ENCODE peak calls at places on chromosomes 5 and 9, in nine cellular contexts. K is stimulated activated CD4-positive, alpha-beta T cell treated with anti-CD3 and anti-CD28 coated beads, Interleukin-4, amount 100 ng/mL, for 24 hours; A is foreskin fibroblast; C is retinal pigment epithelial cell; D is hippocampal formation; N is NCI-H524; G is endothelial cell; Y is activated T-cell treated with anti-CD3 and anti-CD28 coated beads, Interleukin-2, amount 50 U/mL, for 1 hour; B is iPS-NIHi11. H is an unnamed sample.

GRCh38 chr9:121962421-121962820 is 130.7 kb downstream of the TTLL11 start:
- DNase-seq in K (no peak), A (no peak), C (no peak), D (no peak), N (no peak), G (no peak), Y (no peak), B (no peak), H (no peak)

GRCh38 chr5:51573835-51574234 is 190.6 kb downstream of the ISL1 start:
- DNase-seq in K (no peak), A (no peak), C (no peak), D (no peak), N (no peak), G (no peak), Y (no peak), B (peak; percentile 6), H (no peak)

GRCh38 chr9:76646249-76646648 is 118.0 kb upstream of the PCA3 start:
- DNase-seq in K (no peak), A (no peak), C (no peak), D (no peak), N (no peak), G (no peak), Y (no peak), B (no peak), H (no peak)

GRCh38 chr9:114757984-114758383 is 47.9 kb downstream of the TNFSF15 start:
- DNase-seq in K (no peak), A (no peak), C (no peak), D (no peak), N (no peak), G (no peak), Y (no peak), B (no peak), H (no peak)

GRCh38 chr9:93003552-93004407 is 54.7 kb upstream of the SUSD3 start:
- DNase-seq in K (peak; percentile 73), A (peak; percentile 13), C (no peak), D (peak; percentile 19), N (peak; percentile 90), G (peak; percentile 64), Y (peak; percentile 68), B (peak; percentile 81), H (peak; percentile 71)

GRCh38 chr5:80760178-80760577 is 105.4 kb upstream of the DHFR start:
- DNase-seq in K (no peak), A (no peak), C (no peak), D (no peak), N (no peak), G (no peak), Y (no peak), B (no peak), H (no peak)

GRCh38 chr9:131817627-131818026 is 77.8 kb upstream of the RAPGEF1 start:
- DNase-seq in K (no peak), A (no peak), C (no peak), D (no peak), N (peak; percentile 93), G (no peak), Y (no peak), B (no peak), H (no peak)

GRCh38 chr5:138111937-138112336 is 27.3 kb downstream of the NME5 start:
- DNase-seq in K (no peak), A (no peak), C (peak; percentile 2), D (no peak), N (no peak), G (no peak), Y (no peak), B (no peak), H (no peak)

GRCh38 chr5:10463566-10463965 is 21.9 kb downstream of the ROPN1L start:
- DNase-seq in K (no peak), A (no peak), C (no peak), D (no peak), N (no peak), G (no peak), Y (no peak), B (no peak), H (no peak)

GRCh38 chr5:141208478-141208877 is at the start of gene PCDHB12:
- DNase-seq in K (no peak), A (no peak), C (no peak), D (no peak), N (peak; percentile 14), G (peak; percentile 11), Y (no peak), B (no peak), H (no peak)

GRCh38 chr9:96513622-96514021 is 63.7 kb downstream of the HABP4 start:
- DNase-seq in K (no peak), A (peak; percentile 21), C (no peak), D (no peak), N (no peak), G (no peak), Y (no peak), B (no peak), H (no peak)

GRCh38 chr5:92568522-92568921 is 1012.5 kb downstream of the NR2F1-AS1 start:
- DNase-seq in K (no peak), A (no peak), C (no peak), D (no peak), N (no peak), G (no peak), Y (no peak), B (no peak), H (no peak)

GRCh38 chr5:1103505-1104326 is 8.1 kb downstream of the SLC12A7 start:
- DNase-seq in K (no peak), A (no peak), C (no peak), D (no peak), N (no peak), G (no peak), Y (peak; percentile 40), B (no peak), H (peak; percentile 87)

GRCh38 chr5:174767670-174768069 is 43.3 kb downstream of the MSX2 start:
- DNase-seq in K (no peak), A (no peak), C (no peak), D (no peak), N (no peak), G (no peak), Y (no peak), B (no peak), H (no peak)

GRCh38 chr9:110620726-110621125 is 41.2 kb upstream of the SVEP1 start:
- DNase-seq in K (no peak), A (no peak), C (no peak), D (no peak), N (no peak), G (no peak), Y (no peak), B (no peak), H (no peak)

GRCh38 chr9:77899679-77900354 is 131.8 kb downstream of the GNAQ start:
- DNase-seq in K (no peak), A (peak; percentile 56), C (no peak), D (no peak), N (no peak), G (no peak), Y (no peak), B (no peak), H (no peak)

GRCh38 chr9:129006328-129007034 is 21.6 kb downstream of the SH3GLB2 start:
- DNase-seq in K (peak; percentile 55), A (peak; percentile 74), C (no peak), D (peak; percentile 77), N (peak; percentile 79), G (peak; percentile 77), Y (peak; percentile 51), B (peak; percentile 93), H (peak; percentile 76)

GRCh38 chr9:88923653-88924284 is 67.5 kb upstream of the S1PR3 start:
- DNase-seq in K (no peak), A (no peak), C (no peak), D (no peak), N (no peak), G (no peak), Y (peak; percentile 18), B (no peak), H (no peak)

GRCh38 chr9:16028516-16028915 is 475.7 kb downstream of the CCDC171 start:
- DNase-seq in K (no peak), A (peak; percentile 53), C (no peak), D (no peak), N (no peak), G (no peak), Y (no peak), B (no peak), H (no peak)

GRCh38 chr5:90421136-90421535 is 11.6 kb upstream of the CETN3 start:
- DNase-seq in K (no peak), A (no peak), C (no peak), D (no peak), N (peak; percentile 12), G (peak; percentile 28), Y (no peak), B (peak; percentile 49), H (no peak)

GRCh38 chr5:175867587-175868347 is 3.6 kb upstream of the CPLX2 start:
- DNase-seq in K (no peak), A (no peak), C (no peak), D (no peak), N (peak; percentile 78), G (peak; percentile 19), Y (no peak), B (peak; percentile 81), H (no peak)

GRCh38 chr5:16855475-16855874 is 80.6 kb downstream of the MYO10 start:
- DNase-seq in K (no peak), A (peak; percentile 61), C (no peak), D (no peak), N (peak; percentile 99), G (peak; percentile 24), Y (no peak), B (no peak), H (no peak)

GRCh38 chr9:12816656-12817101 is 41.9 kb downstream of the LURAP1L start:
- DNase-seq in K (no peak), A (no peak), C (no peak), D (no peak), N (no peak), G (no peak), Y (no peak), B (no peak), H (no peak)

GRCh38 chr5:127925916-127926315 is 157.7 kb upstream of the SLC12A2 start:
- DNase-seq in K (no peak), A (no peak), C (no peak), D (no peak), N (no peak), G (no peak), Y (no peak), B (no peak), H (no peak)

GRCh38 chr5:65926276-65926761 is at the start of gene ERBIN:
- DNase-seq in K (peak; percentile 70), A (peak; percentile 84), C (no peak), D (peak; percentile 64), N (peak; percentile 36), G (peak; percentile 74), Y (peak; percentile 72), B (peak; percentile 68), H (peak; percentile 85)

GRCh38 chr9:80004687-80005086 is 432.9 kb downstream of the TLE4 start:
- DNase-seq in K (no peak), A (no peak), C (no peak), D (no peak), N (no peak), G (no peak), Y (no peak), B (no peak), H (no peak)

GRCh38 chr5:6349387-6349786 is 29.0 kb downstream of the MED10 start:
- DNase-seq in K (no peak), A (no peak), C (no peak), D (no peak), N (no peak), G (no peak), Y (no peak), B (no peak), H (no peak)

GRCh38 chr5:140175367-140176027 is 509 bp downstream of the CYSTM1 start:
- DNase-seq in K (peak; percentile 66), A (peak; percentile 48), C (no peak), D (peak; percentile 40), N (peak; percentile 73), G (peak; percentile 70), Y (peak; percentile 71), B (peak; percentile 63), H (peak; percentile 78)

GRCh38 chr9:92176068-92176799 is 61.0 kb upstream of the SPTLC1 start:
- DNase-seq in K (no peak), A (no peak), C (no peak), D (no peak), N (no peak), G (no peak), Y (no peak), B (peak; percentile 57), H (no peak)

GRCh38 chr5:154819546-154819945 is 30.9 kb downstream of the FAXDC2 start:
- DNase-seq in K (no peak), A (no peak), C (no peak), D (no peak), N (no peak), G (no peak), Y (no peak), B (no peak), H (no peak)